ENCODE peak calls at places on chromosomes 2 and 18, in seven cellular contexts. M is nephron progenitor cell; Z is anterior cingulate cortex; O is Peyer's patch; D is NCI-H446; X is NCI-H748 treated with DMSO at 0.1 percent for 48 hours; A is stimulated activated CD4-positive, alpha-beta T cell treated with anti-CD3 and anti-CD28 coated beads, Interleukin-2, amount 100 ng/mL, for 48 hours. E is an unnamed sample.

GRCh38 chr2:177553176-177553909 is 160.8 kb downstream of the AGPS start:
- DNase-seq in M (no peak), Z (peak; percentile 16), O (no peak), D (no peak), X (peak; percentile 50), A (no peak), E (peak; percentile 30)

GRCh38 chr2:204264746-204265145 is 280.5 kb upstream of the PARD3B start:
- DNase-seq in M (no peak), Z (no peak), O (no peak), D (peak; percentile 25), X (peak; percentile 67), A (no peak), E (no peak)

GRCh38 chr2:27010139-27010538 is 22.6 kb upstream of the TMEM214 start:
- DNase-seq in M (no peak), Z (no peak), O (no peak), D (no peak), X (no peak), A (no peak), E (no peak)

GRCh38 chr2:45869165-45869501 is 217.7 kb downstream of the PRKCE start:
- DNase-seq in M (no peak), Z (no peak), O (no peak), D (no peak), X (no peak), A (no peak), E (no peak)

GRCh38 chr2:12299431-12299830 is 417.3 kb upstream of the TRIB2 start:
- DNase-seq in M (no peak), Z (no peak), O (no peak), D (no peak), X (no peak), A (no peak), E (no peak)

GRCh38 chr2:212451786-212452200 is 86.8 kb downstream of the ERBB4 start:
- DNase-seq in M (no peak), Z (no peak), O (no peak), D (peak; percentile 27), X (no peak), A (no peak), E (peak; percentile 3)

GRCh38 chr18:11752116-11752911 is 63.2 kb downstream of the GNAL start:
- DNase-seq in M (peak; percentile 67), Z (no peak), O (no peak), D (no peak), X (peak; percentile 54), A (no peak), E (peak; percentile 10)

GRCh38 chr2:11678306-11678960 is 8.4 kb upstream of the NTSR2 start:
- DNase-seq in M (no peak), Z (no peak), O (no peak), D (no peak), X (no peak), A (no peak), E (no peak)